ENCODE peak calls at places on chromosome 10, in seven cellular contexts. G is heart left ventricle, Q is HepG2, T is IMR-90, N is HCT116, R is hepatocyte, O is AG04450. F is an unnamed sample.

GRCh38 chr10:127916826-127917225 is 9.9 kb downstream of the PTPRE start:
- DNase-seq in G (no peak), Q (no peak), T (no peak), N (no peak), R (no peak), O (no peak), F (no peak)

GRCh38 chr10:19689231-19689630 is 127.0 kb upstream of the PLXDC2 start:
- DNase-seq in G (no peak), Q (no peak), T (no peak), N (no peak), R (no peak), O (no peak), F (no peak)

GRCh38 chr10:113020838-113021237 is 70.8 kb downstream of the TCF7L2 start:
- DNase-seq in G (no peak), Q (peak), T (no peak), N (no peak), R (no peak), O (no peak), F (no peak)

GRCh38 chr10:109259293-109259692 is 664.0 kb downstream of the XPNPEP1 start:
- DNase-seq in G (no peak), Q (no peak), T (peak), N (no peak), R (no peak), O (peak), F (no peak)

GRCh38 chr10:132955479-132955878 is 13.1 kb upstream of the CFAP46 start:
- DNase-seq in G (no peak), Q (no peak), T (no peak), N (no peak), R (no peak), O (no peak), F (no peak)

GRCh38 chr10:124701881-124702656 is 42.1 kb downstream of the FAM53B start:
- DNase-seq in G (peak), Q (no peak), T (peak), N (no peak), R (no peak), O (no peak), F (no peak)

GRCh38 chr10:785539-786214 is 96.2 kb upstream of the DIP2C start:
- DNase-seq in G (no peak), Q (no peak), T (no peak), N (no peak), R (no peak), O (no peak), F (no peak)

GRCh38 chr10:74394416-74394969 is 243.5 kb downstream of the ADK start:
- DNase-seq in G (no peak), Q (no peak), T (peak), N (no peak), R (no peak), O (peak), F (no peak)

GRCh38 chr10:21533577-21534475 is at the start of gene MLLT10:
- DNase-seq in G (peak), Q (peak), T (peak), N (peak), R (peak), O (peak), F (peak)
- TF ChIP-seq CTCF in G (no peak), Q (peak), T (peak), N (peak), R (no peak), O (peak), F (no peak)

GRCh38 chr10:5532231-5532605 is 7.5 kb downstream of the CALML3 start:
- DNase-seq in G (no peak), Q (no peak), T (no peak), N (no peak), R (no peak), O (no peak), F (no peak)

GRCh38 chr10:5532618-5533097 is 7.9 kb downstream of the CALML3 start:
- DNase-seq in G (no peak), Q (no peak), T (no peak), N (no peak), R (no peak), O (no peak), F (no peak)

GRCh38 chr10:5530412-5530806 is 5.6 kb downstream of the CALML3 start:
- DNase-seq in G (no peak), Q (no peak), T (no peak), N (no peak), R (no peak), O (no peak), F (no peak)

GRCh38 chr10:5530846-5531557 is 6.2 kb downstream of the CALML3 start:
- DNase-seq in G (no peak), Q (no peak), T (no peak), N (no peak), R (no peak), O (no peak), F (no peak)

DNA sequence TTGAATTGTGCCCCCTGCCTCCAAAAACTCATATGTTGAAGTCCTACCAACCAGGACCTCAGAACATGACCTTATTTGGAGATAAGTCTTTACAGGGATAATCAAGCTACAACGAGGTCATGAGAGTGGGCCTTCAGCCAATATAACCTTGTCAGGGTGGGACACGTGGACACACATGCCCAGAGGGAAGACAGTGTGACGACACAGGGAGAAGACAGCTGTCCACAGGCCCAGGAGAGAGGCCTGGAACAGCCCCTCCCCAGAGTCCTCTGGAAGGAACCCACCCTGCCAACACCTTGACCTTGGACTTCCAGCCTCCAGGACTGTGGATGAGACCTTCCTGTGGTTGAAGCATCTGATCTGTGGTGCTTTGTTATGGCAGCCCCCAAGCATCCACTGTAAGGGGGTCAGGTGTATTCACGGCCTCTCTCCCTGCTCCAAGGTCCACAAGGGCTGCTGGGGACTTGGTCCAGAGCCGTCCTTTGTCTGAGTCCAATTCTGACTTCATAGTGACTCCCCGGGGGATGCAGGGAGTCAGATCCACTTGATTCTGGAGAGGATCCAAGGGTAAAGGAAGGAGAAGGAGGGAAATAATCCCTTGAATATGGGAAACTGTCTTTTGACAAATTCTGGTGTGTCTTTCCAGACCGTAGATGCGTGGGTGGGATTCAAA is 6.9 kb downstream of the CALML3 start:
- DNase-seq in G (no peak), Q (peak), T (no peak), N (no peak), R (no peak), O (no peak), F (no peak)
- H3K27ac ChIP-seq in G (no peak), Q (no peak), T (no peak), N (no peak), R (no peak), O (no peak), F (no peak)

GRCh38 chr10:29465384-29465783 is 169.4 kb downstream of the SVIL start:
- DNase-seq in G (no peak), Q (peak), T (no peak), N (no peak), R (no peak), O (no peak), F (no peak)
- TF ChIP-seq CTCF in G (no peak), Q (peak), T (peak), N (peak), R (no peak), O (no peak), F (no peak)

GRCh38 chr10:31581741-31582323 is 262.8 kb downstream of the ZEB1 start:
- DNase-seq in G (peak), Q (no peak), T (no peak), N (peak), R (no peak), O (no peak), F (no peak)
- H3K27ac ChIP-seq in G (peak), Q (no peak), T (no peak), N (no peak), R (no peak), O (no peak), F (no peak)